ENCODE peak calls at places on chromosomes 6 and 20, in six cellular contexts. One of them, this sample, is unnamed. For H3K4me1, the result is how much of the 10 kb centered on the place peaks cover.

GRCh38 chr6:153976921-153977693 is 61.9 kb upstream of the OPRM1 start:
- DNase-seq in GM23248: peak
- DNase-seq in endodermal cell: no peak
- DNase-seq in mesendoderm: peak
- DNase-seq in stomach: no peak
- DNase-seq in psoas muscle: no peak
- DNase-seq in this sample: no peak

GRCh38 chr6:111604259-111605099 is 1.2 kb downstream of the TRAF3IP2 start:
- DNase-seq in GM23248: peak
- DNase-seq in endodermal cell: peak
- DNase-seq in mesendoderm: peak
- DNase-seq in stomach: peak
- DNase-seq in psoas muscle: peak
- DNase-seq in this sample: no peak

GRCh38 chr6:11083491-11083890 is 10.1 kb upstream of the SMIM13 start:
- DNase-seq in GM23248: peak
- DNase-seq in endodermal cell: no peak
- DNase-seq in mesendoderm: no peak
- DNase-seq in stomach: no peak
- DNase-seq in psoas muscle: no peak
- DNase-seq in this sample: no peak

GRCh38 chr20:3846378-3846739 is 275 bp upstream of the MAVS start:
- DNase-seq in GM23248: no peak
- DNase-seq in endodermal cell: no peak
- DNase-seq in mesendoderm: no peak
- DNase-seq in stomach: no peak
- DNase-seq in psoas muscle: no peak
- DNase-seq in this sample: peak

GRCh38 chr6:36841756-36842155 is 2.5 kb upstream of the CPNE5 start:
- DNase-seq in GM23248: no peak
- DNase-seq in endodermal cell: no peak
- DNase-seq in mesendoderm: no peak
- DNase-seq in stomach: no peak
- DNase-seq in psoas muscle: no peak
- DNase-seq in this sample: no peak

GRCh38 chr20:11156922-11157321 is 483.1 kb upstream of the JAG1 start:
- DNase-seq in GM23248: no peak
- DNase-seq in endodermal cell: no peak
- DNase-seq in mesendoderm: no peak
- DNase-seq in stomach: no peak
- DNase-seq in psoas muscle: no peak
- DNase-seq in this sample: no peak

GRCh38 chr20:14488756-14489479 is 151.5 kb upstream of the FLRT3 start:
- DNase-seq in GM23248: no peak
- DNase-seq in endodermal cell: no peak
- DNase-seq in mesendoderm: peak
- DNase-seq in stomach: no peak
- DNase-seq in psoas muscle: no peak
- DNase-seq in this sample: no peak

GRCh38 chr6:143962644-143962929 is 45.5 kb downstream of the PLAGL1 start:
- DNase-seq in GM23248: peak
- DNase-seq in endodermal cell: peak
- DNase-seq in mesendoderm: peak
- DNase-seq in stomach: no peak
- DNase-seq in psoas muscle: peak
- DNase-seq in this sample: no peak

GRCh38 chr6:17984399-17984798 is 3.0 kb downstream of the KIF13A start:
- DNase-seq in GM23248: no peak
- DNase-seq in endodermal cell: no peak
- DNase-seq in mesendoderm: no peak
- DNase-seq in stomach: no peak
- DNase-seq in psoas muscle: no peak
- DNase-seq in this sample: no peak

GRCh38 chr6:101961357-101961756 is 567.8 kb downstream of the GRIK2 start:
- DNase-seq in GM23248: no peak
- DNase-seq in endodermal cell: no peak
- DNase-seq in mesendoderm: peak
- DNase-seq in stomach: no peak
- DNase-seq in psoas muscle: no peak
- DNase-seq in this sample: no peak

GRCh38 chr6:12473494-12473893 is 183.3 kb downstream of the EDN1 start:
- DNase-seq in GM23248: no peak
- DNase-seq in endodermal cell: no peak
- DNase-seq in mesendoderm: no peak
- DNase-seq in stomach: no peak
- DNase-seq in psoas muscle: no peak
- DNase-seq in this sample: no peak

GRCh38 chr6:115830895-115831294 is 229.8 kb downstream of the FRK start:
- DNase-seq in GM23248: no peak
- DNase-seq in endodermal cell: no peak
- DNase-seq in mesendoderm: no peak
- DNase-seq in stomach: no peak
- DNase-seq in psoas muscle: no peak
- DNase-seq in this sample: no peak

GRCh38 chr6:140537211-140537610 is 1162.8 kb upstream of the CITED2 start:
- DNase-seq in GM23248: peak
- DNase-seq in endodermal cell: no peak
- DNase-seq in mesendoderm: peak
- DNase-seq in stomach: no peak
- DNase-seq in psoas muscle: no peak
- DNase-seq in this sample: no peak

GRCh38 chr20:23189341-23189740 is 103.2 kb upstream of the CD93 start:
- DNase-seq in GM23248: no peak
- DNase-seq in endodermal cell: no peak
- DNase-seq in mesendoderm: no peak
- DNase-seq in stomach: no peak
- DNase-seq in psoas muscle: no peak
- DNase-seq in this sample: no peak

GRCh38 chr6:12034831-12035230 is 22.7 kb downstream of the HIVEP1 start:
- DNase-seq in GM23248: no peak
- DNase-seq in endodermal cell: no peak
- DNase-seq in mesendoderm: no peak
- DNase-seq in stomach: no peak
- DNase-seq in psoas muscle: no peak
- DNase-seq in this sample: no peak

GRCh38 chr6:315226-315625 is 22.9 kb downstream of the DUSP22 start:
- DNase-seq in GM23248: no peak
- DNase-seq in endodermal cell: no peak
- DNase-seq in mesendoderm: no peak
- DNase-seq in stomach: no peak
- DNase-seq in psoas muscle: no peak
- DNase-seq in this sample: no peak

GRCh38 chr6:107115695-107116327 is 496 bp upstream of the BEND3 start:
- DNase-seq in GM23248: peak
- DNase-seq in endodermal cell: peak
- DNase-seq in mesendoderm: peak
- DNase-seq in stomach: peak
- DNase-seq in psoas muscle: peak
- DNase-seq in this sample: no peak

DNA sequence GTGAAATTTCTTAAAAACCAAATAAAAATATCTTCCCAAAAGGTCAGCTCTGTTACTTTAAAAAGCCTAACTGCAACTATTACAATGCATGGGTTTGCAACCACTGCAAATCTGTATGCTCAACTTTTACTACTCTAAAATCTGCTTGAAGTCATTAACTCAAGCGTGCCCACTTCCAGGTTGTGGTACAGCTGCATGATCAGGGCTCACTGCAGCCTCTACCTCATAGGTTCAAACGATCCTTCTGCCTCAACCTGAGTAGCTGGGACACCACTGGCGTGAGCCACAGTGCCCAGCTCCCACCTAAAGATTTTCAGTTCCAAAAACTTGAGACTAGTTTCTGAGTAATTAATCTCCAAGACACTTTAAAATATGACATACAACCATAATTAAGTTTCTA is 8.2 kb downstream of the DIDO1 start:
- DNase-seq in GM23248: no peak
- DNase-seq in endodermal cell: no peak
- DNase-seq in mesendoderm: no peak
- DNase-seq in stomach: no peak
- DNase-seq in psoas muscle: no peak
- DNase-seq in this sample: no peak
- H3K4me1 ChIP-seq in GM23248: under half
- H3K4me1 ChIP-seq in endodermal cell: under half
- H3K4me1 ChIP-seq in mesendoderm: under half
- H3K4me1 ChIP-seq in stomach: half or more
- H3K4me1 ChIP-seq in psoas muscle: half or more
- H3K4me1 ChIP-seq in this sample: half or more

GRCh38 chr20:54056762-54057639 is 13.4 kb downstream of the BCAS1 start:
- DNase-seq in GM23248: no peak
- DNase-seq in endodermal cell: no peak
- DNase-seq in mesendoderm: peak
- DNase-seq in stomach: no peak
- DNase-seq in psoas muscle: no peak
- DNase-seq in this sample: no peak

GRCh38 chr20:54059691-54060364 is 10.6 kb downstream of the BCAS1 start:
- DNase-seq in GM23248: no peak
- DNase-seq in endodermal cell: no peak
- DNase-seq in mesendoderm: no peak
- DNase-seq in stomach: no peak
- DNase-seq in psoas muscle: no peak
- DNase-seq in this sample: no peak

GRCh38 chr20:54061106-54061881 is 9.1 kb downstream of the BCAS1 start:
- DNase-seq in GM23248: peak
- DNase-seq in endodermal cell: no peak
- DNase-seq in mesendoderm: no peak
- DNase-seq in stomach: no peak
- DNase-seq in psoas muscle: no peak
- DNase-seq in this sample: no peak

GRCh38 chr20:54054516-54054915 is 15.9 kb downstream of the BCAS1 start:
- DNase-seq in GM23248: no peak
- DNase-seq in endodermal cell: no peak
- DNase-seq in mesendoderm: no peak
- DNase-seq in stomach: no peak
- DNase-seq in psoas muscle: no peak
- DNase-seq in this sample: no peak

GRCh38 chr20:54058420-54059139 is 11.8 kb downstream of the BCAS1 start:
- DNase-seq in GM23248: no peak
- DNase-seq in endodermal cell: no peak
- DNase-seq in mesendoderm: peak
- DNase-seq in stomach: no peak
- DNase-seq in psoas muscle: no peak
- DNase-seq in this sample: no peak
- H3K4me3 ChIP-seq in GM23248: no peak
- H3K4me3 ChIP-seq in endodermal cell: no peak
- H3K4me3 ChIP-seq in mesendoderm: no peak
- H3K4me3 ChIP-seq in stomach: no peak
- H3K4me3 ChIP-seq in psoas muscle: no peak
- H3K4me3 ChIP-seq in this sample: no peak

DNA sequence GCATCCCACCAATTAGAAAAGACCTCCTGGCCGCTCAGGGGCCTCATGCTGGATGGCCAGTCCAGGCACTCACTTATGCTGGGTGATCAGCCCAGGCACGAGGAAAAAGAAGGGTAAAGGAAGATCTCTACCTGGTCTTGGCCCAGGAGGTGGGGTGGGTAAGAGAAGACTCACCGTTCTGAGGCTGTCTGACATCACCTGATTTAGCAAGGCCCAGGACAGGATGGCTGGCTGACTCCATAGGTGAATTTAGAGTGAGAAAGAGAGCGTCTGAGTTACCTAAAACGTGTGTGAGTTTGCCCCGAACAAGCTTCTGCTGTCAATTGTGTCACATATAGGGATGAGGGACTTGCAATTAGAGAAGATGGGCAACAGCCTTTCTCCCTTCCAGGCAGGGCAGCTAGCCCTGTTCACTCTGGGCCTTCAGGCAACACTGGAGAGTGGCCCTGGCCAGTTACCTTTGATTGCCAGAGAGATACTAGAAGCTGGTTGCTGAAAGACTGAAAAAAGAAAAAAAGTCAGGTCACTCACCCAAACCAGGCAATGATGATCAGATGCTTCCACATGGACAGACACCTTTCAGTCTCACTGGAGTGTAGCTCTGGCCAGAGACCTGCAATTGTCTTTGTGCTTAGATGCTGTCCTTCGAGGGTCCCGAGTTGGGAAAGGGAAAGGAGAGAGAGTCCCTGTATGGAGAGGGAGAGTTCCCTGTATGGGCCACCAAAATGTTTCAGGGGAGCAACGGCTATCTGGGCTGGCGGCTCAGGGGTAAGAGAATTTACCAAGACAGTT is 35.7 kb upstream of the IER3 start:
- DNase-seq in GM23248: no peak
- DNase-seq in endodermal cell: no peak
- DNase-seq in mesendoderm: no peak
- DNase-seq in stomach: no peak
- DNase-seq in psoas muscle: no peak
- DNase-seq in this sample: no peak
- H3K4me1 ChIP-seq in GM23248: under half
- H3K4me1 ChIP-seq in endodermal cell: under half
- H3K4me1 ChIP-seq in mesendoderm: under half
- H3K4me1 ChIP-seq in stomach: half or more
- H3K4me1 ChIP-seq in psoas muscle: under half
- H3K4me1 ChIP-seq in this sample: under half

GRCh38 chr6:13922750-13923149 is 2.0 kb upstream of the RNF182 start:
- DNase-seq in GM23248: no peak
- DNase-seq in endodermal cell: no peak
- DNase-seq in mesendoderm: no peak
- DNase-seq in stomach: no peak
- DNase-seq in psoas muscle: no peak
- DNase-seq in this sample: no peak

GRCh38 chr6:13923527-13924145 is 1.1 kb upstream of the RNF182 start:
- DNase-seq in GM23248: peak
- DNase-seq in endodermal cell: no peak
- DNase-seq in mesendoderm: peak
- DNase-seq in stomach: no peak
- DNase-seq in psoas muscle: no peak
- DNase-seq in this sample: no peak

GRCh38 chr6:13924949-13925881 is at the start of gene RNF182:
- DNase-seq in GM23248: peak
- DNase-seq in endodermal cell: peak
- DNase-seq in mesendoderm: peak
- DNase-seq in stomach: no peak
- DNase-seq in psoas muscle: no peak
- DNase-seq in this sample: no peak

GRCh38 chr6:13926378-13926777 is 1.6 kb downstream of the RNF182 start:
- DNase-seq in GM23248: no peak
- DNase-seq in endodermal cell: no peak
- DNase-seq in mesendoderm: no peak
- DNase-seq in stomach: no peak
- DNase-seq in psoas muscle: no peak
- DNase-seq in this sample: no peak

DNA sequence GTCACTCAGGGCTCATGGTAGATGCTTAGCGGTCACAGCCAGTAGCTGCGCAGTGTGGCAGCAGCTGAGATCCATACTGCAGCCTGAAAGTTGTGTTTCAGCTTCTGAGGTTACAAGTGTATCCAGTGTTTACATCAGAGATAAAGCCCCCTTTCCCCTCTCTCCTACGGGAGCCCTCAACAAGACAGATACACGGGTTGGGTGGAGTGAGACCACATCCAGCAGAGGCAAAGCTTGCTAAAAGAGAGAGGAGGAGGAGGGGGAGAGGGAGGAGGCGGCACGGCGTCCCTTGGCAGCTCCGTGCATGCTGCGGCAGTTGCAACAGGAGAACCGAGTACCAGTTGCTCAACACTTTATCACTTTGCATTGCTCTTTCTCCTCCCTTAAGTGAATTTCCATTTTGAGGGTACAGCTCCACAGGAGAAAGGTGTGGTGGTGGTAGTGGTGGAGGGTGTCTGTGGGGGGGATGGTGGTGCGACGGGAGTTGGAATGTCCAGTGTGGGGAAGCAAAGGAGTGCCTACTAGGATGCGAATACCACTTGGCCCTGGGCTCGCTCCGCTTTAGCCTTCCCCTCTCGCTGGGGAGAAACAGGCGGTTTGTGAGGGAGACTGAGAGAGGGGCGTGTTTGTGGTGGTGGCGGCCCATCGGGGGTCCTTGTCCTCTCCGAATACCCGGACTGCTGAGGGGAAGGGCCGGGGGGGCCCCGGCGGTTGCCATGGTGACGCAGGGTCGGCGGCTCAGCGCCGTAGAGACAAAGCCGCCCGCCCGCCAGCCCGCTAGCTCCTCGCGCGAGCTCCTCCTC is 405 bp upstream of the RNF182 start:
- DNase-seq in GM23248: peak
- DNase-seq in endodermal cell: peak
- DNase-seq in mesendoderm: peak
- DNase-seq in stomach: peak
- DNase-seq in psoas muscle: peak
- DNase-seq in this sample: no peak
- H3K4me3 ChIP-seq in GM23248: peak
- H3K4me3 ChIP-seq in endodermal cell: peak
- H3K4me3 ChIP-seq in mesendoderm: peak
- H3K4me3 ChIP-seq in stomach: peak
- H3K4me3 ChIP-seq in psoas muscle: peak
- H3K4me3 ChIP-seq in this sample: peak

This sample was measured in vagina.